ENCODE peak calls at places on chromosomes 4 and X, in eight cellular contexts. One of them, this sample, is unnamed. For H3K4me1, the result is how much of the 10 kb centered on the place peaks cover.

GRCh38 chr4:187424636-187425035 is 570.9 kb upstream of the ZFP42 start:
- DNase-seq in breast epithelium: no peak
- DNase-seq in suprapubic skin: no peak
- DNase-seq in H1: no peak
- DNase-seq in uterus: no peak
- DNase-seq in testis: no peak
- DNase-seq in IMR-90: no peak
- DNase-seq in stomach: no peak
- DNase-seq in this sample: no peak

GRCh38 chr4:40475609-40476008 is 140.5 kb downstream of the CHRNA9 start:
- DNase-seq in breast epithelium: no peak
- DNase-seq in suprapubic skin: no peak
- DNase-seq in H1: no peak
- DNase-seq in uterus: no peak
- DNase-seq in testis: no peak
- DNase-seq in IMR-90: no peak
- DNase-seq in stomach: no peak
- DNase-seq in this sample: no peak

GRCh38 chr4:136650541-136651277 is 881.6 kb downstream of the PCDH18 start:
- DNase-seq in breast epithelium: no peak
- DNase-seq in suprapubic skin: no peak
- DNase-seq in H1: no peak
- DNase-seq in uterus: no peak
- DNase-seq in testis: no peak
- DNase-seq in IMR-90: peak
- DNase-seq in stomach: peak
- DNase-seq in this sample: no peak

GRCh38 chrX:39171686-39172085 is 370.4 kb downstream of the MID1IP1 start:
- DNase-seq in breast epithelium: no peak
- DNase-seq in suprapubic skin: no peak
- DNase-seq in H1: no peak
- DNase-seq in uterus: no peak
- DNase-seq in testis: no peak
- DNase-seq in IMR-90: no peak
- DNase-seq in stomach: no peak
- DNase-seq in this sample: no peak

GRCh38 chr4:53507671-53508286 is 83.5 kb downstream of the LNX1 start:
- DNase-seq in breast epithelium: no peak
- DNase-seq in suprapubic skin: no peak
- DNase-seq in H1: no peak
- DNase-seq in uterus: no peak
- DNase-seq in testis: peak
- DNase-seq in IMR-90: peak
- DNase-seq in stomach: peak
- DNase-seq in this sample: no peak

GRCh38 chr4:180150818-180151217 is 2092.4 kb upstream of the TENM3 start:
- DNase-seq in breast epithelium: no peak
- DNase-seq in suprapubic skin: no peak
- DNase-seq in H1: no peak
- DNase-seq in uterus: no peak
- DNase-seq in testis: no peak
- DNase-seq in IMR-90: peak
- DNase-seq in stomach: no peak
- DNase-seq in this sample: no peak

GRCh38 chrX:81996166-81996565 is 794.3 kb downstream of the SH3BGRL start:
- DNase-seq in breast epithelium: no peak
- DNase-seq in suprapubic skin: no peak
- DNase-seq in H1: no peak
- DNase-seq in uterus: no peak
- DNase-seq in testis: no peak
- DNase-seq in IMR-90: no peak
- DNase-seq in stomach: no peak
- DNase-seq in this sample: no peak

GRCh38 chr4:111778543-111778942 is 366.7 kb upstream of the FAM241A start:
- DNase-seq in breast epithelium: no peak
- DNase-seq in suprapubic skin: no peak
- DNase-seq in H1: no peak
- DNase-seq in uterus: no peak
- DNase-seq in testis: no peak
- DNase-seq in IMR-90: no peak
- DNase-seq in stomach: no peak
- DNase-seq in this sample: no peak

GRCh38 chr4:8540586-8540985 is 39.6 kb upstream of the GPR78 start:
- DNase-seq in breast epithelium: no peak
- DNase-seq in suprapubic skin: peak
- DNase-seq in H1: no peak
- DNase-seq in uterus: no peak
- DNase-seq in testis: no peak
- DNase-seq in IMR-90: no peak
- DNase-seq in stomach: no peak
- DNase-seq in this sample: no peak

GRCh38 chr4:38856524-38857337 is at the start of gene TLR6:
- DNase-seq in breast epithelium: no peak
- DNase-seq in suprapubic skin: no peak
- DNase-seq in H1: no peak
- DNase-seq in uterus: no peak
- DNase-seq in testis: peak
- DNase-seq in IMR-90: peak
- DNase-seq in stomach: peak
- DNase-seq in this sample: no peak

GRCh38 chrX:119870626-119871131 is 854 bp downstream of the RNF113A start:
- DNase-seq in breast epithelium: no peak
- DNase-seq in suprapubic skin: no peak
- DNase-seq in H1: no peak
- DNase-seq in uterus: no peak
- DNase-seq in testis: peak
- DNase-seq in IMR-90: peak
- DNase-seq in stomach: no peak
- DNase-seq in this sample: no peak

GRCh38 chrX:150664290-150664689 is 28.9 kb upstream of the MTMR1 start:
- DNase-seq in breast epithelium: no peak
- DNase-seq in suprapubic skin: no peak
- DNase-seq in H1: no peak
- DNase-seq in uterus: no peak
- DNase-seq in testis: peak
- DNase-seq in IMR-90: no peak
- DNase-seq in stomach: peak
- DNase-seq in this sample: peak

GRCh38 chr4:155474758-155475157 is 98.0 kb upstream of the MAP9 start:
- DNase-seq in breast epithelium: no peak
- DNase-seq in suprapubic skin: no peak
- DNase-seq in H1: no peak
- DNase-seq in uterus: no peak
- DNase-seq in testis: no peak
- DNase-seq in IMR-90: no peak
- DNase-seq in stomach: no peak
- DNase-seq in this sample: no peak

GRCh38 chr4:185625503-185625902 is 90.2 kb upstream of the PDLIM3 start:
- DNase-seq in breast epithelium: no peak
- DNase-seq in suprapubic skin: no peak
- DNase-seq in H1: no peak
- DNase-seq in uterus: no peak
- DNase-seq in testis: no peak
- DNase-seq in IMR-90: no peak
- DNase-seq in stomach: no peak
- DNase-seq in this sample: no peak

GRCh38 chrX:105618393-105619101 is 203.8 kb upstream of the NRK start:
- DNase-seq in breast epithelium: no peak
- DNase-seq in suprapubic skin: no peak
- DNase-seq in H1: no peak
- DNase-seq in uterus: no peak
- DNase-seq in testis: no peak
- DNase-seq in IMR-90: no peak
- DNase-seq in stomach: no peak
- DNase-seq in this sample: no peak

GRCh38 chrX:49176421-49177326 is 5.0 kb downstream of the PLP2 start:
- DNase-seq in breast epithelium: no peak
- DNase-seq in suprapubic skin: peak
- DNase-seq in H1: no peak
- DNase-seq in uterus: no peak
- DNase-seq in testis: no peak
- DNase-seq in IMR-90: no peak
- DNase-seq in stomach: no peak
- DNase-seq in this sample: peak

GRCh38 chr4:186927624-186928023 is 204.0 kb upstream of the FAT1 start:
- DNase-seq in breast epithelium: no peak
- DNase-seq in suprapubic skin: no peak
- DNase-seq in H1: no peak
- DNase-seq in uterus: no peak
- DNase-seq in testis: no peak
- DNase-seq in IMR-90: no peak
- DNase-seq in stomach: no peak
- DNase-seq in this sample: no peak

DNA sequence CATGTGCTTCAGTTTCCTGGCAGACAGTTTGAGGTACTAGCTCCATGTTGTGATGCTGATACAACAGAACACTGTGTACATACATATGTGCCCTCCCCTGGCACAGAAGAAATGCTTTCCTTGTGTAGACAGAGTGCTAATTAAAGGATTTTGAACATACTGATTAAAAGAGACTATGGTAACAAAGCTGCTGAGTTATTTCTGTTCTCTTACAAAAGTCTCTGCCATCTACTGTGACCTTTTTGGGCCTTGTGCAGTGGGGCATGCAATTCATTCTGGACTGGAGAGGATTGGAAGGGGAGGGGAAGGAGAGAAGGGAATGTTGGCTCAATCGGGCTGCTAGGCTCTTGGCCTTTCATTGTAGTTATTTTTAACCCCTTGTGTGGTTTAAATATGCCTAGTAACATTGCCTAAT is 6.0 kb downstream of the PDLIM5 start:
- DNase-seq in breast epithelium: no peak
- DNase-seq in suprapubic skin: no peak
- DNase-seq in H1: no peak
- DNase-seq in uterus: no peak
- DNase-seq in testis: no peak
- DNase-seq in IMR-90: no peak
- DNase-seq in stomach: no peak
- DNase-seq in this sample: peak
- H3K4me1 ChIP-seq in breast epithelium: under half
- H3K4me1 ChIP-seq in suprapubic skin: half or more
- H3K4me1 ChIP-seq in H1: under half
- H3K4me1 ChIP-seq in uterus: under half
- H3K4me1 ChIP-seq in testis: under half
- H3K4me1 ChIP-seq in IMR-90: under half
- H3K4me1 ChIP-seq in stomach: under half
- H3K4me1 ChIP-seq in this sample: half or more

DNA sequence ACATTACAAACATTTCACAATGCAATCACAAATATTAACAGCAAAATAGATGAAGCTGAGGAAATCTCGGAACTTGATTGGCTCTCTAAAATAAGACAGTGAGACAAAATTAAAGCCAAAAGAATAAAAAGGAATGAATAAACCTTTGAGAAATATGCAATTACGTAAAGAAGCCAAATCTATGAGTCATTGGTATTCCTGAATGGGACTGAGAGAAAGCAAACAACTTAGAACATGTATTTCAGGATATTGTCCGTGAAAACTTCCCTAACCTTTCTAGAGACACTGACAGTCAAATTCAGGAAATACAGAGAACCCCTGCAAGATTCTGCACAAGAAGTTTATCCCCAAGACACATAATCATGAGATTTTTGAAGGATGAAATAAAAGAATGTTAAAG is 48.4 kb upstream of the SPANXN2 start:
- DNase-seq in breast epithelium: no peak
- DNase-seq in suprapubic skin: no peak
- DNase-seq in H1: no peak
- DNase-seq in uterus: no peak
- DNase-seq in testis: no peak
- DNase-seq in IMR-90: no peak
- DNase-seq in stomach: no peak
- DNase-seq in this sample: no peak
- TF ChIP-seq POLR2A in breast epithelium: no peak
- TF ChIP-seq POLR2A in suprapubic skin: no peak
- TF ChIP-seq POLR2A in H1: no peak
- TF ChIP-seq POLR2A in uterus: no peak
- TF ChIP-seq POLR2A in testis: no peak
- TF ChIP-seq POLR2A in IMR-90: no peak
- TF ChIP-seq POLR2A in stomach: no peak
- TF ChIP-seq POLR2A in this sample: no peak

GRCh38 chr4:150573534-150573933 is 8.4 kb upstream of the MAB21L2 start:
- DNase-seq in breast epithelium: no peak
- DNase-seq in suprapubic skin: no peak
- DNase-seq in H1: no peak
- DNase-seq in uterus: no peak
- DNase-seq in testis: no peak
- DNase-seq in IMR-90: peak
- DNase-seq in stomach: no peak
- DNase-seq in this sample: no peak

GRCh38 chr4:150572704-150573504 is 9.0 kb upstream of the MAB21L2 start:
- DNase-seq in breast epithelium: no peak
- DNase-seq in suprapubic skin: no peak
- DNase-seq in H1: no peak
- DNase-seq in uterus: no peak
- DNase-seq in testis: no peak
- DNase-seq in IMR-90: no peak
- DNase-seq in stomach: no peak
- DNase-seq in this sample: no peak

GRCh38 chr4:150577786-150578185 is 4.2 kb upstream of the MAB21L2 start:
- DNase-seq in breast epithelium: no peak
- DNase-seq in suprapubic skin: no peak
- DNase-seq in H1: no peak
- DNase-seq in uterus: no peak
- DNase-seq in testis: no peak
- DNase-seq in IMR-90: no peak
- DNase-seq in stomach: no peak
- DNase-seq in this sample: no peak

GRCh38 chr4:150570862-150571261 is 11.1 kb upstream of the MAB21L2 start:
- DNase-seq in breast epithelium: no peak
- DNase-seq in suprapubic skin: no peak
- DNase-seq in H1: no peak
- DNase-seq in uterus: no peak
- DNase-seq in testis: no peak
- DNase-seq in IMR-90: no peak
- DNase-seq in stomach: no peak
- DNase-seq in this sample: no peak

DNA sequence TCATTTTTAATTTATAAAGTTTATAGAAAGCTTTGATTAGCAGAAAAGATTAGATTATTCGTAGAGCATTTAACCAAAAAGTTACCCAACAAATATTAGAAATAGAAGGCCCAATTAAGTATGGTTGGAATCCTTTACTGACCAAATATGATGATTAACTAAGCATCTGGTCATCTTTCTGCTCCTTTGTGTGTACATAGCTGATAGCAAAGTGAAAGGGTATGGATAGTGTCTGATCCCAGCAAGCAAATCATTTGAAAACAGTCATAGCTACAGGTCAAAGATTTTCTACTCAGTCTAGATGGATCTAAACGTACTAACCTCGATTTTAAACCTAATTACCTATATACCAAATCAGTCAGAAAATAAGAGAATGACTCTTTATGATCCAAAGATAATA is 7.3 kb upstream of the MAB21L2 start:
- DNase-seq in breast epithelium: no peak
- DNase-seq in suprapubic skin: no peak
- DNase-seq in H1: no peak
- DNase-seq in uterus: no peak
- DNase-seq in testis: no peak
- DNase-seq in IMR-90: peak
- DNase-seq in stomach: no peak
- DNase-seq in this sample: no peak
- H3K4me1 ChIP-seq in breast epithelium: under half
- H3K4me1 ChIP-seq in suprapubic skin: under half
- H3K4me1 ChIP-seq in H1: under half
- H3K4me1 ChIP-seq in uterus: under half
- H3K4me1 ChIP-seq in testis: under half
- H3K4me1 ChIP-seq in IMR-90: under half
- H3K4me1 ChIP-seq in stomach: under half
- H3K4me1 ChIP-seq in this sample: under half

GRCh38 chr4:88674565-88674964 is 23.1 kb downstream of the NAP1L5 start:
- DNase-seq in breast epithelium: no peak
- DNase-seq in suprapubic skin: no peak
- DNase-seq in H1: no peak
- DNase-seq in uterus: no peak
- DNase-seq in testis: no peak
- DNase-seq in IMR-90: peak
- DNase-seq in stomach: no peak
- DNase-seq in this sample: no peak
- TF ChIP-seq POLR2A in breast epithelium: no peak
- TF ChIP-seq POLR2A in suprapubic skin: no peak
- TF ChIP-seq POLR2A in H1: no peak
- TF ChIP-seq POLR2A in uterus: no peak
- TF ChIP-seq POLR2A in testis: no peak
- TF ChIP-seq POLR2A in IMR-90: no peak
- TF ChIP-seq POLR2A in stomach: no peak
- TF ChIP-seq POLR2A in this sample: no peak